ENCODE peak calls at places on chromosome X, in four cellular contexts. V is DND-41, S is cardiac muscle cell, W is GM12878. L is an unnamed sample.

GRCh38 chrX:78650906-78651437 is 8.2 kb downstream of the RTL3 start:
- DNase-seq in S (peak; percentile 68), W (peak; percentile 72), V (peak; percentile 66), L (no peak)

GRCh38 chrX:119579414-119579813 is 5.1 kb downstream of the UBE2A start:
- DNase-seq in V (no peak), W (no peak), S (no peak), L (no peak)

GRCh38 chrX:1928805-1929204 is 313.9 kb downstream of the ASMT start:
- DNase-seq in V (no peak), W (no peak), S (no peak), L (no peak)

GRCh38 chrX:154430504-154430903 is 2.0 kb downstream of the ATP6AP1 start:
- DNase-seq in V (no peak), S (no peak), W (no peak), L (no peak)

GRCh38 chrX:107168712-107169111 is 37.5 kb downstream of the NUP62CL start:
- DNase-seq in S (no peak), W (no peak), V (no peak), L (no peak)

GRCh38 chrX:77160301-77160700 is 286.9 kb upstream of the FGF16 start:
- DNase-seq in S (no peak), V (peak; percentile 8), W (no peak), L (no peak)

GRCh38 chrX:12497832-12498591 is 293.2 kb upstream of the PRPS2 start:
- DNase-seq in V (peak; percentile 18), S (no peak), W (no peak), L (no peak)

GRCh38 chrX:39331062-39331704 is 529.9 kb downstream of the MID1IP1 start:
- DNase-seq in W (peak; percentile 62), V (no peak), S (no peak), L (no peak)

GRCh38 chrX:68433155-68433980 is at the start of gene OPHN1:
- DNase-seq in V (no peak), W (no peak), S (peak; percentile 86), L (peak; percentile 31)

GRCh38 chrX:1483843-1484637 is 31.3 kb upstream of the ASMTL start:
- DNase-seq in W (peak; percentile 88), V (peak; percentile 20), S (no peak), L (no peak)

GRCh38 chrX:23752740-23753435 is 9.8 kb upstream of the ACOT9 start:
- DNase-seq in W (no peak), V (no peak), S (peak; percentile 15), L (no peak)

GRCh38 chrX:153687121-153688039 is at the start of gene SLC6A8:
- DNase-seq in S (peak; percentile 71), W (no peak), V (peak; percentile 47), L (no peak)

GRCh38 chrX:41921492-41922124 is 1.7 kb downstream of the CASK start:
- DNase-seq in S (peak; percentile 78), V (no peak), W (peak; percentile 45), L (no peak)

GRCh38 chrX:130060122-130061069 is 49.9 kb downstream of the ELF4 start:
- DNase-seq in S (peak; percentile 67), W (no peak), V (peak; percentile 75), L (peak; percentile 76)

DNA sequence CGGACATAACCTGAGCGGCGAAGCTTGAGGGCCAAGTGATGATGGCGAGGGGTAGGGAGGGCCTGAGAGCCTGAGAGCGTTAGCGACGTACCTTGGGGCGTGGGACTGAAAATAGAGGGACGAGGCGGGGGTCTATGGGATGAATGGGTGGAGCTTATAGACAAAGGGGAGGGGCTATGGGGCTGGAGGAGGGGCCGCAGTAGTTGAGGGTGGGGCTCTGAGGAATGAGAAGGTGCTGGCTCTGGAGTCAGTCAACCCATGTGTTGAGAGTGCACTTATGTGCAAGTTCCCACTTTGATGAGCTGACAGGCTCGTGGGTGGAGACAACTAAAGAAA is 469 bp downstream of the TBC1D25 start:
- DNase-seq in V (peak; percentile 61), S (peak; percentile 47), W (no peak), L (peak; percentile 52)
- TF ChIP-seq CTCF in V (no peak), S (no peak), W (no peak), L (no peak)

GRCh38 chrX:38048886-38049285 is 42.5 kb downstream of the SYTL5 start:
- DNase-seq in V (no peak), S (no peak), W (no peak), L (no peak)

GRCh38 chrX:38045697-38046096 is 39.3 kb downstream of the SYTL5 start:
- DNase-seq in S (peak; percentile 51), V (no peak), W (no peak), L (no peak)

GRCh38 chrX:38041237-38041636 is 34.9 kb downstream of the SYTL5 start:
- DNase-seq in V (no peak), S (no peak), W (no peak), L (no peak)

GRCh38 chrX:38044682-38045081 is 38.3 kb downstream of the SYTL5 start:
- DNase-seq in S (no peak), V (no peak), W (no peak), L (no peak)
- H3K27ac ChIP-seq in S (no peak overlapping the region), V (no peak overlapping the region), W (no peak overlapping the region), L (no peak overlapping the region)

GRCh38 chrX:144730486-144730885 is 516.8 kb upstream of the SPANXN1 start:
- DNase-seq in S (peak; percentile 3), W (no peak), V (no peak), L (no peak)
- H3K9me3 ChIP-seq in S (no peaks in the 10 kb centered on the region), W (no peaks in the 10 kb centered on the region), V (no peaks in the 10 kb centered on the region), L (no peaks in the 10 kb centered on the region)

DNA sequence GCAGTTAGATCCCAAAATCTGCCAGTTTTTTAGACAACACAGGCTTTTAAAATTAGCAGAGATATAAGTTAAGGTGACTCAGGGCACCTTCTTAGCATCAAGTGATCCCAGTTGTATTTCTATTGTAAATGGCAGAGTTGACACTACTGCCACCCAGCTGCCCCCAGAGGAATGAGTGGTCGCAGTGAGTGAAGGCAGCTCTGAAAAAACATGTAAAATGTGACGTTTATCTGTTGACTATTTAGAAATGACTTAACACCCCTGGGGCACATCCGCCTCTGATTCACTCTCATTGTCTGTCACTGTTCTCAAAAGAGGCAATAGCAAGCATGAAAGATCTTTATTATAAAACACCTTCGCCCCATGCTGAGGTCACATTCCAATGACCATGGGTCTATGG is 592.4 kb downstream of the ACTRT1 start:
- DNase-seq in V (no peak), W (no peak), S (no peak), L (no peak)
- TF ChIP-seq CTCF in V (no peak), W (no peak), S (no peak), L (no peak)

L was measured in CD4-positive, alpha-beta T cell.